ENCODE peak calls at places on chromosomes 4 and X, in nine cellular contexts. O, X, H, I, R, Y, M, G and D are unnamed samples.

GRCh38 chr4:153533387-153533786 is 67.2 kb downstream of the TMEM131L start:
- DNase-seq in O (no peak), X (no peak), H (no peak), I (no peak), R (no peak), Y (no peak), M (no peak), G (no peak), D (no peak)

GRCh38 chrX:19515615-19516105 is 352 bp upstream of the MAP3K15 start:
- DNase-seq in O (no peak), X (no peak), H (no peak), I (no peak), R (no peak), Y (no peak), M (no peak), G (no peak), D (no peak)

GRCh38 chrX:45769919-45770582 is 569.4 kb upstream of the DIPK2B start:
- DNase-seq in O (peak), X (peak), H (peak), I (peak), R (peak), Y (peak), M (peak), G (no peak), D (peak)

GRCh38 chr4:155413451-155413850 is 36.7 kb upstream of the MAP9 start:
- DNase-seq in O (no peak), X (no peak), H (no peak), I (peak), R (no peak), Y (no peak), M (no peak), G (no peak), D (no peak)

GRCh38 chrX:116345953-116346352 is 90.5 kb upstream of the SLC6A14 start:
- DNase-seq in O (no peak), X (no peak), H (no peak), I (no peak), R (no peak), Y (no peak), M (no peak), G (no peak), D (no peak)

GRCh38 chr4:74613266-74613665 is 168.3 kb downstream of the AREG start:
- DNase-seq in O (no peak), X (no peak), H (no peak), I (peak), R (no peak), Y (no peak), M (no peak), G (no peak), D (no peak)

GRCh38 chr4:38866973-38867477 is 581 bp upstream of the FAM114A1 start:
- DNase-seq in O (no peak), X (no peak), H (no peak), I (no peak), R (no peak), Y (no peak), M (no peak), G (no peak), D (no peak)

GRCh38 chr4:126794363-126794762 is 838.4 kb upstream of the INTU start:
- DNase-seq in O (peak), X (no peak), H (no peak), I (peak), R (no peak), Y (peak), M (no peak), G (no peak), D (no peak)

GRCh38 chrX:119455264-119455663 is 13.0 kb upstream of the SLC25A5 start:
- DNase-seq in O (no peak), X (no peak), H (no peak), I (no peak), R (no peak), Y (peak), M (no peak), G (no peak), D (no peak)

GRCh38 chr4:40564815-40565505 is 64.7 kb downstream of the RBM47 start:
- DNase-seq in O (no peak), X (no peak), H (no peak), I (peak), R (no peak), Y (no peak), M (no peak), G (no peak), D (no peak)

GRCh38 chr4:94621491-94622080 is 136.2 kb upstream of the BMPR1B start:
- DNase-seq in O (no peak), X (no peak), H (peak), I (peak), R (no peak), Y (peak), M (no peak), G (peak), D (no peak)

GRCh38 chr4:37981844-37982720 is 21.9 kb downstream of the PTTG2 start:
- DNase-seq in O (peak), X (no peak), H (no peak), I (peak), R (no peak), Y (peak), M (no peak), G (no peak), D (no peak)

GRCh38 chrX:131704136-131704695 is 160.3 kb downstream of the OR13H1 start:
- DNase-seq in O (peak), X (peak), H (no peak), I (no peak), R (no peak), Y (no peak), M (no peak), G (peak), D (peak)

GRCh38 chr4:83328486-83328885 is 6.2 kb downstream of the HPSE start:
- DNase-seq in O (no peak), X (no peak), H (no peak), I (peak), R (no peak), Y (no peak), M (no peak), G (no peak), D (no peak)

GRCh38 chr4:15303052-15303641 is 124.7 kb upstream of the C1QTNF7 start:
- DNase-seq in O (peak), X (no peak), H (no peak), I (peak), R (no peak), Y (peak), M (no peak), G (no peak), D (no peak)

GRCh38 chr4:169410839-169411770 is 140.3 kb upstream of the SH3RF1 start:
- DNase-seq in O (peak), X (no peak), H (no peak), I (peak), R (no peak), Y (peak), M (peak), G (peak), D (peak)

GRCh38 chr4:168796362-168797106 is 213.5 kb downstream of the CBR4 start:
- DNase-seq in O (peak), X (no peak), H (no peak), I (peak), R (no peak), Y (peak), M (no peak), G (no peak), D (no peak)

GRCh38 chr4:127997534-127998388 is 32.6 kb downstream of the ABHD18 start:
- DNase-seq in O (peak), X (no peak), H (no peak), I (peak), R (no peak), Y (peak), M (no peak), G (no peak), D (no peak)

GRCh38 chr4:2135083-2135482 is 76.0 kb downstream of the NAT8L start:
- DNase-seq in O (peak), X (no peak), H (no peak), I (peak), R (no peak), Y (peak), M (peak), G (no peak), D (peak)

GRCh38 chrX:155819525-155819924 is 61.6 kb upstream of the VAMP7 start:
- DNase-seq in O (no peak), X (no peak), H (no peak), I (peak), R (no peak), Y (no peak), M (no peak), G (no peak), D (no peak)

GRCh38 chr4:129908117-129908516 is 812.2 kb downstream of the C4orf33 start:
- DNase-seq in O (no peak), X (no peak), H (no peak), I (no peak), R (no peak), Y (no peak), M (no peak), G (no peak), D (no peak)

GRCh38 chr4:18138076-18138665 is 116.6 kb upstream of the LCORL start:
- DNase-seq in O (no peak), X (no peak), H (no peak), I (no peak), R (no peak), Y (no peak), M (no peak), G (no peak), D (no peak)
- TF ChIP-seq CTCF in O (no peak), X (no peak), H (no peak), I (no peak), R (no peak), Y (no peak), M (no peak), G (no peak), D (no peak)

GRCh38 chrX:101785142-101785541 is 125.5 kb upstream of the ARMCX2 start:
- DNase-seq in O (no peak), X (no peak), H (no peak), I (no peak), R (no peak), Y (no peak), M (no peak), G (no peak), D (no peak)

GRCh38 chrX:101787934-101788333 is 128.3 kb upstream of the ARMCX2 start:
- DNase-seq in O (no peak), X (no peak), H (no peak), I (no peak), R (no peak), Y (no peak), M (no peak), G (no peak), D (no peak)
- TF ChIP-seq CTCF in O (no peak), X (no peak), H (no peak), I (no peak), R (no peak), Y (no peak), M (no peak), G (no peak), D (no peak)

DNA sequence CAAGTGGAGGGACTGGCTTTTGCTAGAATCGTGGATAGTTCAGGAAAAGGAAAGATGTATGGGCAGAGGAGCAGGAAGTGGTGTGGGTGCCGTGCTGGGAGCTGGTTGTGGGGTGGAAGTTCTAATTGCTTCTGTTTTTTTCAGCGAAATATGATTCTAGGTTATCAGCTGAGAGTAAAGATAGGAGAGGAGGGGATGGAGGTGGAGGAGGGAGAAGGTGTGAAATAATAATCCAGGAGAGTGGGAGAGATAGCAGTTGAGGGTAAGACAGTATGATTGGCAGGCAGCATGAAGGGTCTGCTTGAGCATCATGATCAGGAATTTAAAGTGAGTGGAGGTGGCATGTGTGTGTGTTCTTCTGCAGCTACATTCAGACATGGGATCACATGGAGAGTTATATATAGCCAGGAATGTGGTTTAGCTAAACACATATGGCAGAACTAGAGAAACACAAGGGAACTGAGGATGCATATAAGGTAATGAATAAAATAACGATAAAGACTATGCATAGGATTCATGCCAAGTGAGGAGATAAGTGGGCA is 133.7 kb downstream of the ANK2 start:
- DNase-seq in O (no peak), X (no peak), H (no peak), I (no peak), R (no peak), Y (no peak), M (no peak), G (no peak), D (no peak)
- TF ChIP-seq CTCF in O (no peak), X (no peak), H (no peak), I (no peak), R (no peak), Y (no peak), M (no peak), G (no peak), D (no peak)

GRCh38 chrX:16671005-16671404 is 21.0 kb downstream of the S100G start:
- DNase-seq in O (peak), X (no peak), H (no peak), I (peak), R (no peak), Y (peak), M (peak), G (peak), D (peak)
- TF ChIP-seq CTCF in O (peak), X (no peak), H (no peak), I (peak), R (peak), Y (peak), M (peak), G (no peak), D (peak)

GRCh38 chrX:107714196-107714811 is 61.3 kb downstream of the TSC22D3 start:
- DNase-seq in O (no peak), X (no peak), H (no peak), I (peak), R (no peak), Y (peak), M (no peak), G (peak), D (no peak)
- TF ChIP-seq CTCF in O (no peak), X (no peak), H (no peak), I (peak), R (peak), Y (peak), M (no peak), G (no peak), D (no peak)